ENCODE peak calls at places on chromosomes 3 and 15, in six cellular contexts. I, G, Z, A, F and O are unnamed samples.

GRCh38 chr3:167835953-167836352 is 100.4 kb downstream of the SERPINI1 start:
- DNase-seq in I (no peak), G (no peak), Z (no peak), A (no peak), F (no peak), O (no peak)

GRCh38 chr3:72152551-72153476 is 367.9 kb upstream of the PROK2 start:
- DNase-seq in I (peak), G (peak), Z (no peak), A (peak), F (peak), O (peak)

GRCh38 chr3:151196441-151196840 is 6.6 kb downstream of the GPR171 start:
- DNase-seq in I (no peak), G (no peak), Z (no peak), A (no peak), F (no peak), O (no peak)

GRCh38 chr3:149894211-149894610 is 76.5 kb downstream of the PFN2 start:
- DNase-seq in I (no peak), G (no peak), Z (no peak), A (no peak), F (peak), O (no peak)

GRCh38 chr15:65223996-65224395 is 12.7 kb upstream of the CILP start:
- DNase-seq in I (no peak), G (no peak), Z (no peak), A (no peak), F (no peak), O (no peak)

GRCh38 chr3:154148541-154148940 is 27.4 kb downstream of the ARHGEF26 start:
- DNase-seq in I (no peak), G (no peak), Z (no peak), A (no peak), F (no peak), O (no peak)

GRCh38 chr3:183489455-183490210 is 61.2 kb upstream of the MCF2L2 start:
- DNase-seq in I (peak), G (no peak), Z (no peak), A (no peak), F (peak), O (no peak)

GRCh38 chr15:52288051-52288942 is 7.3 kb downstream of the MYO5C start:
- DNase-seq in I (no peak), G (no peak), Z (no peak), A (peak), F (peak), O (peak)

GRCh38 chr3:114903213-114903612 is 243.9 kb downstream of the ZBTB20 start:
- DNase-seq in I (no peak), G (no peak), Z (no peak), A (no peak), F (no peak), O (no peak)

GRCh38 chr15:31273258-31273941 is 53.2 kb upstream of the KLF13 start:
- DNase-seq in I (no peak), G (peak), Z (no peak), A (no peak), F (no peak), O (no peak)

GRCh38 chr3:16439848-16440708 is 73.4 kb downstream of the RFTN1 start:
- DNase-seq in I (no peak), G (no peak), Z (no peak), A (no peak), F (no peak), O (no peak)

GRCh38 chr15:74417230-74417629 is 16.5 kb downstream of the SEMA7A start:
- DNase-seq in I (peak), G (no peak), Z (no peak), A (no peak), F (peak), O (no peak)

GRCh38 chr3:3065876-3066275 is 44.3 kb downstream of the IL5RA start:
- DNase-seq in I (no peak), G (no peak), Z (no peak), A (peak), F (no peak), O (no peak)

GRCh38 chr3:9947025-9947995 is 4.9 kb downstream of the PRRT3 start:
- DNase-seq in I (peak), G (peak), Z (peak), A (peak), F (peak), O (peak)

GRCh38 chr15:45134682-45135604 is 5.1 kb downstream of the DUOX1 start:
- DNase-seq in I (no peak), G (no peak), Z (peak), A (no peak), F (no peak), O (no peak)

GRCh38 chr15:78325092-78325843 is 14.9 kb upstream of the CRABP1 start:
- DNase-seq in I (peak), G (no peak), Z (no peak), A (no peak), F (peak), O (no peak)

GRCh38 chr15:53588773-53589172 is 170.7 kb downstream of the WDR72 start:
- DNase-seq in I (no peak), G (no peak), Z (no peak), A (peak), F (peak), O (no peak)

GRCh38 chr3:32973982-32974381 is 22.5 kb downstream of the CCR4 start:
- DNase-seq in I (peak), G (no peak), Z (no peak), A (no peak), F (no peak), O (no peak)

GRCh38 chr3:181711325-181712135 is at the start of gene SOX2:
- DNase-seq in I (no peak), G (peak), Z (peak), A (peak), F (peak), O (peak)

GRCh38 chr3:145182196-145182911 is 978.6 kb downstream of the PLOD2 start:
- DNase-seq in I (no peak), G (no peak), Z (no peak), A (no peak), F (no peak), O (peak)

GRCh38 chr3:196134691-196135090 is 52.8 kb upstream of the TFRC start:
- DNase-seq in I (no peak), G (no peak), Z (no peak), A (no peak), F (no peak), O (peak)

GRCh38 chr3:42961633-42962032 is 17.5 kb upstream of the GASK1A start:
- DNase-seq in I (peak), G (no peak), Z (peak), A (peak), F (peak), O (peak)

GRCh38 chr3:13064469-13064868 is 8.8 kb downstream of the IQSEC1 start:
- DNase-seq in I (no peak), G (no peak), Z (no peak), A (no peak), F (no peak), O (no peak)

GRCh38 chr3:37096292-37096691 is 78.1 kb downstream of the LRRFIP2 start:
- DNase-seq in I (peak), G (no peak), Z (peak), A (no peak), F (no peak), O (peak)

GRCh38 chr3:102529452-102529851 is 94.6 kb downstream of the ZPLD1 start:
- DNase-seq in I (no peak), G (no peak), Z (peak), A (peak), F (peak), O (no peak)

GRCh38 chr3:194577985-194578905 is 55.0 kb downstream of the TMEM44 start:
- DNase-seq in I (peak), G (no peak), Z (no peak), A (peak), F (peak), O (peak)

GRCh38 chr3:79767194-79767952 is 425 bp downstream of the ROBO1 start:
- DNase-seq in I (no peak), G (no peak), Z (peak), A (no peak), F (no peak), O (peak)
- TF ChIP-seq CTCF in I (no peak), G (no peak), Z (peak), A (no peak), F (no peak), O (peak)

GRCh38 chr3:146747928-146748327 is 142.8 kb upstream of the PLSCR5 start:
- DNase-seq in I (peak), G (no peak), Z (peak), A (no peak), F (peak), O (peak)
- TF ChIP-seq CTCF in I (peak), G (peak), Z (peak), A (no peak), F (peak), O (no peak)

GRCh38 chr3:82163907-82164520 is 402.6 kb upstream of the GBE1 start:
- DNase-seq in I (peak), G (no peak), Z (peak), A (peak), F (no peak), O (peak)
- TF ChIP-seq CTCF in I (peak), G (no peak), Z (peak), A (no peak), F (peak), O (no peak)

GRCh38 chr3:49132437-49133225 is at the start of gene LAMB2:
- DNase-seq in I (peak), G (peak), Z (peak), A (peak), F (peak), O (peak)
- TF ChIP-seq CTCF in I (peak), G (no peak), Z (no peak), A (peak), F (peak), O (peak)

DNA sequence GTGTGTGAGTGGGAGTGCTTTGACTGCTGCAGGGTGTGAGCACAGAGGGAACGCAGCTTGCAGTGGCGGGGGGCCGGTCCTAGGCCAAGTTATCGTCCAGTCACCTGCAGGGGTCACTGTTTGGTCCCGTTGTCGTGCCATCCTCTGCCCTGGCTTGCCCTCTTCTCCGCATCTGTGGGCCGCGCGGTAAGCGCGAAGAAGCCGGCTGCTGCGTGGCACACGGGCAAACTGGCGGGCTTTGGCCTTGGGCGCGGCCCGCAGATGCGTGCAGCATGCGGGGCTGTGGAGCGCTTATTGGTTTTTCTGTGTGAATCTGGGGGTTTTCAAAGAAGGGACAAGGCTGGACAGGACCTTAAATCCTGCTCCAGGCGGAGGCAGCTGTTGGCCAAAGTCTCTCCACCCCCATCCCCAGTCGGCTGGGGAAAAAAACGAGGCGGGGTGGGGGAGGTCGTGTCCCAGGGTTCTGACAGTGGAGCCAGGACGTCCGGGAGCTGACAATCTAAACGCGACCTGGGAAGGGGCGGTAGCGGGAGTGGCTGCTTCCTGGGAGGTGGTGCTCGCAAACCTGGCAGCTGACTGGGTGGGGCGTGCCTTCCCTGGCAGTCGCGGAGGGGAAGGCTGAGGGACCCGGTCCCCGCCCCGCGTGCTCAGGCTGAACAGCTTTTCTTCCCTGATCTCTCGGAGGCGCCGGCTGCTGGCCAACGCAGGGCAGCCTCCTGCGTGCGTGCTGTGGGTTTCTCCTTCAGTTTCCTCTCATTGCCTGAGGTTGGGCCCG is 39.7 kb upstream of the VEPH1 start:
- DNase-seq in I (peak), G (peak), Z (peak), A (peak), F (peak), O (peak)
- TF ChIP-seq CTCF in I (peak), G (no peak), Z (peak), A (peak), F (no peak), O (peak)